ENCODE peak calls at places on chromosome 6, in seven cellular contexts. Q is CD8-positive, alpha-beta T cell; L is skeletal muscle cell; W is NCI-H1417; Z is HT1080; G is cardiac septum; V is NCI-H774. H is an unnamed sample.
A peak's percentile ranks its signal among the peaks of the same experiment; 100 is the strongest.

GRCh38 chr6:85966859-85967258 is 324.2 kb upstream of the SYNCRIP start:
- DNase-seq in Q (no peak), L (no peak), W (no peak), Z (no peak), G (no peak), V (no peak), H (no peak)

GRCh38 chr6:77123527-77123926 is 339.8 kb downstream of the HTR1B start:
- DNase-seq in Q (no peak), L (no peak), W (no peak), Z (peak; percentile 3), G (no peak), V (no peak), H (no peak)

GRCh38 chr6:87281426-87281825 is 41.0 kb upstream of the SMIM8 start:
- DNase-seq in Q (no peak), L (no peak), W (no peak), Z (no peak), G (no peak), V (no peak), H (no peak)

GRCh38 chr6:133352046-133352445 is 110.9 kb downstream of the EYA4 start:
- DNase-seq in Q (no peak), L (no peak), W (no peak), Z (no peak), G (no peak), V (no peak), H (no peak)

GRCh38 chr6:84052204-84052882 is 18.8 kb downstream of the MRAP2 start:
- DNase-seq in Q (no peak), L (peak; percentile 67), W (peak; percentile 86), Z (peak; percentile 54), G (peak; percentile 82), V (peak; percentile 91), H (no peak)

GRCh38 chr6:14664616-14665315 is 547.2 kb downstream of the CD83 start:
- DNase-seq in Q (no peak), L (no peak), W (peak; percentile 50), Z (no peak), G (no peak), V (no peak), H (no peak)

GRCh38 chr6:122799916-122800701 is 11.1 kb downstream of the SMPDL3A start:
- DNase-seq in Q (no peak), L (no peak), W (no peak), Z (no peak), G (no peak), V (no peak), H (no peak)

GRCh38 chr6:16770701-16771569 is 9.7 kb upstream of the ATXN1 start:
- DNase-seq in Q (peak; percentile 78), L (no peak), W (peak; percentile 29), Z (peak; percentile 72), G (peak; percentile 93), V (peak; percentile 35), H (peak; percentile 82)

GRCh38 chr6:128743974-128744765 is 138.8 kb upstream of the LAMA2 start:
- DNase-seq in Q (no peak), L (no peak), W (no peak), Z (no peak), G (no peak), V (no peak), H (no peak)

GRCh38 chr6:52610745-52611355 is 34.0 kb upstream of the TRAM2 start:
- DNase-seq in Q (no peak), L (no peak), W (no peak), Z (peak; percentile 70), G (no peak), V (no peak), H (no peak)

GRCh38 chr6:45609141-45609638 is 231.5 kb upstream of the SUPT3H start:
- DNase-seq in Q (no peak), L (peak; percentile 96), W (no peak), Z (peak; percentile 48), G (no peak), V (no peak), H (no peak)

GRCh38 chr6:15088904-15089568 is 156.8 kb upstream of the JARID2 start:
- DNase-seq in Q (no peak), L (no peak), W (no peak), Z (no peak), G (no peak), V (no peak), H (no peak)

GRCh38 chr6:55040102-55040848 is 134.0 kb upstream of the HCRTR2 start:
- DNase-seq in Q (no peak), L (peak; percentile 76), W (no peak), Z (peak; percentile 88), G (no peak), V (no peak), H (no peak)

GRCh38 chr6:54846243-54846856 is at the start of gene FAM83B:
- DNase-seq in Q (no peak), L (no peak), W (peak; percentile 77), Z (no peak), G (no peak), V (peak; percentile 35), H (no peak)

GRCh38 chr6:73558624-73559398 is 38.0 kb upstream of the EEF1A1 start:
- DNase-seq in Q (no peak), L (no peak), W (no peak), Z (no peak), G (no peak), V (no peak), H (no peak)

GRCh38 chr6:131773284-131773950 is 34.4 kb upstream of the ENPP1 start:
- DNase-seq in Q (no peak), L (no peak), W (no peak), Z (no peak), G (no peak), V (no peak), H (no peak)

GRCh38 chr6:142680308-142680707 is 264.7 kb downstream of the HIVEP2 start:
- DNase-seq in Q (peak; percentile 47), L (no peak), W (no peak), Z (peak; percentile 59), G (no peak), V (no peak), H (no peak)

GRCh38 chr6:96907498-96907897 is 9.8 kb upstream of the NDUFAF4 start:
- DNase-seq in Q (no peak), L (peak; percentile 11), W (no peak), Z (peak; percentile 58), G (no peak), V (no peak), H (peak; percentile 65)

GRCh38 chr6:158667360-158667981 is 17.6 kb downstream of the SYTL3 start:
- DNase-seq in Q (no peak), L (no peak), W (no peak), Z (no peak), G (no peak), V (no peak), H (no peak)

GRCh38 chr6:34021001-34021838 is 124.7 kb downstream of the GRM4 start:
- DNase-seq in Q (no peak), L (no peak), W (peak; percentile 33), Z (no peak), G (no peak), V (peak; percentile 62), H (no peak)

GRCh38 chr6:3438190-3439167 is 18.4 kb downstream of the SLC22A23 start:
- DNase-seq in Q (no peak), L (peak; percentile 94), W (peak; percentile 47), Z (peak; percentile 17), G (no peak), V (no peak), H (no peak)

GRCh38 chr6:108565893-108566292 is 5.2 kb downstream of the FOXO3 start:
- DNase-seq in Q (no peak), L (peak; percentile 67), W (no peak), Z (peak; percentile 60), G (no peak), V (no peak), H (peak; percentile 63)

GRCh38 chr6:142303191-142303564 is 1.4 kb downstream of the ADGRG6 start:
- DNase-seq in Q (no peak), L (no peak), W (no peak), Z (no peak), G (no peak), V (no peak), H (no peak)

GRCh38 chr6:220736-221475 is 71.4 kb upstream of the DUSP22 start:
- DNase-seq in Q (no peak), L (peak; percentile 38), W (no peak), Z (peak; percentile 32), G (no peak), V (no peak), H (peak; percentile 72)

GRCh38 chr6:19578489-19578888 is 258.7 kb upstream of the ID4 start:
- DNase-seq in Q (no peak), L (no peak), W (no peak), Z (no peak), G (no peak), V (no peak), H (no peak)

GRCh38 chr6:72825265-72825918 is 203.5 kb downstream of the KCNQ5 start:
- DNase-seq in Q (no peak), L (peak; percentile 14), W (no peak), Z (peak; percentile 80), G (no peak), V (no peak), H (no peak)

GRCh38 chr6:13383280-13384163 is 55.2 kb upstream of the TBC1D7 start:
- DNase-seq in Q (no peak), L (no peak), W (peak; percentile 59), Z (no peak), G (peak; percentile 36), V (peak; percentile 68), H (peak; percentile 71)

H was measured in natural killer cell treated with Interleukin-12 subunit alpha and Interleukin-12 subunit beta and Interleukin-15 and Interleukin-18, amount 100 ng/mL, for 72 hours.